ENCODE peak calls at places on chromosome 4, in five cellular contexts. One of them, this sample, is unnamed.
A peak's percentile ranks its signal among the peaks of the same experiment; 100 is the strongest.

GRCh38 chr4:16894406-16894805 is 4.0 kb downstream of the LDB2 start:
- DNase-seq in HFF-Myc: no peak
- DNase-seq in psoas muscle: no peak
- DNase-seq in astrocyte of the spinal cord: no peak
- DNase-seq in breast epithelium: no peak
- DNase-seq in this sample: no peak

GRCh38 chr4:173448919-173449641 is 50.2 kb upstream of the SCRG1 start:
- DNase-seq in HFF-Myc: no peak
- DNase-seq in psoas muscle: no peak
- DNase-seq in astrocyte of the spinal cord: no peak
- DNase-seq in breast epithelium: no peak
- DNase-seq in this sample: peak; percentile 34

GRCh38 chr4:55291227-55291629 is 54.8 kb upstream of the SRD5A3 start:
- DNase-seq in HFF-Myc: no peak
- DNase-seq in psoas muscle: peak; percentile 76
- DNase-seq in astrocyte of the spinal cord: peak; percentile 41
- DNase-seq in breast epithelium: no peak
- DNase-seq in this sample: no peak

GRCh38 chr4:20358110-20358509 is 106.4 kb downstream of the SLIT2 start:
- DNase-seq in HFF-Myc: no peak
- DNase-seq in psoas muscle: no peak
- DNase-seq in astrocyte of the spinal cord: no peak
- DNase-seq in breast epithelium: no peak
- DNase-seq in this sample: no peak

GRCh38 chr4:4995866-4996265 is 23.4 kb downstream of the CYTL1 start:
- DNase-seq in HFF-Myc: no peak
- DNase-seq in psoas muscle: no peak
- DNase-seq in astrocyte of the spinal cord: no peak
- DNase-seq in breast epithelium: no peak
- DNase-seq in this sample: no peak

GRCh38 chr4:14853186-14853946 is 148.9 kb upstream of the CPEB2 start:
- DNase-seq in HFF-Myc: peak; percentile 30
- DNase-seq in psoas muscle: no peak
- DNase-seq in astrocyte of the spinal cord: peak; percentile 91
- DNase-seq in breast epithelium: no peak
- DNase-seq in this sample: no peak

GRCh38 chr4:123606336-123606735 is 209.7 kb downstream of the SPRY1 start:
- DNase-seq in HFF-Myc: no peak
- DNase-seq in psoas muscle: no peak
- DNase-seq in astrocyte of the spinal cord: no peak
- DNase-seq in breast epithelium: no peak
- DNase-seq in this sample: no peak

GRCh38 chr4:41510179-41510578 is 27.8 kb upstream of the LIMCH1 start:
- DNase-seq in HFF-Myc: no peak
- DNase-seq in psoas muscle: no peak
- DNase-seq in astrocyte of the spinal cord: no peak
- DNase-seq in breast epithelium: no peak
- DNase-seq in this sample: no peak

GRCh38 chr4:98448923-98449322 is 187.7 kb downstream of the RAP1GDS1 start:
- DNase-seq in HFF-Myc: no peak
- DNase-seq in psoas muscle: no peak
- DNase-seq in astrocyte of the spinal cord: no peak
- DNase-seq in breast epithelium: no peak
- DNase-seq in this sample: peak; percentile 63

GRCh38 chr4:1309261-1310010 is 19.7 kb downstream of the MAEA start:
- DNase-seq in HFF-Myc: peak; percentile 83
- DNase-seq in psoas muscle: peak; percentile 94
- DNase-seq in astrocyte of the spinal cord: peak; percentile 91
- DNase-seq in breast epithelium: peak; percentile 81
- DNase-seq in this sample: peak; percentile 50

GRCh38 chr4:118927976-118928375 is 39.3 kb downstream of the SYNPO2 start:
- DNase-seq in HFF-Myc: no peak
- DNase-seq in psoas muscle: no peak
- DNase-seq in astrocyte of the spinal cord: no peak
- DNase-seq in breast epithelium: peak; percentile 45
- DNase-seq in this sample: no peak

GRCh38 chr4:90163872-90164271 is 36.7 kb downstream of the CCSER1 start:
- DNase-seq in HFF-Myc: no peak
- DNase-seq in psoas muscle: no peak
- DNase-seq in astrocyte of the spinal cord: no peak
- DNase-seq in breast epithelium: no peak
- DNase-seq in this sample: no peak

GRCh38 chr4:153792893-153793227 is 4.0 kb upstream of the SFRP2 start:
- DNase-seq in HFF-Myc: no peak
- DNase-seq in psoas muscle: no peak
- DNase-seq in astrocyte of the spinal cord: no peak
- DNase-seq in breast epithelium: no peak
- DNase-seq in this sample: no peak

GRCh38 chr4:48015678-48016077 is 803 bp downstream of the CNGA1 start:
- DNase-seq in HFF-Myc: no peak
- DNase-seq in psoas muscle: no peak
- DNase-seq in astrocyte of the spinal cord: no peak
- DNase-seq in breast epithelium: no peak
- DNase-seq in this sample: no peak

GRCh38 chr4:48017108-48017527 is 546 bp downstream of the NIPAL1 start:
- DNase-seq in HFF-Myc: no peak
- DNase-seq in psoas muscle: peak; percentile 55
- DNase-seq in astrocyte of the spinal cord: peak; percentile 64
- DNase-seq in breast epithelium: peak; percentile 37
- DNase-seq in this sample: no peak

GRCh38 chr4:48018112-48018511 is 1.5 kb downstream of the NIPAL1 start:
- DNase-seq in HFF-Myc: no peak
- DNase-seq in psoas muscle: no peak
- DNase-seq in astrocyte of the spinal cord: no peak
- DNase-seq in breast epithelium: no peak
- DNase-seq in this sample: no peak

GRCh38 chr4:48015216-48015615 is 1.3 kb downstream of the CNGA1 start:
- DNase-seq in HFF-Myc: no peak
- DNase-seq in psoas muscle: no peak
- DNase-seq in astrocyte of the spinal cord: no peak
- DNase-seq in breast epithelium: no peak
- DNase-seq in this sample: no peak

DNA sequence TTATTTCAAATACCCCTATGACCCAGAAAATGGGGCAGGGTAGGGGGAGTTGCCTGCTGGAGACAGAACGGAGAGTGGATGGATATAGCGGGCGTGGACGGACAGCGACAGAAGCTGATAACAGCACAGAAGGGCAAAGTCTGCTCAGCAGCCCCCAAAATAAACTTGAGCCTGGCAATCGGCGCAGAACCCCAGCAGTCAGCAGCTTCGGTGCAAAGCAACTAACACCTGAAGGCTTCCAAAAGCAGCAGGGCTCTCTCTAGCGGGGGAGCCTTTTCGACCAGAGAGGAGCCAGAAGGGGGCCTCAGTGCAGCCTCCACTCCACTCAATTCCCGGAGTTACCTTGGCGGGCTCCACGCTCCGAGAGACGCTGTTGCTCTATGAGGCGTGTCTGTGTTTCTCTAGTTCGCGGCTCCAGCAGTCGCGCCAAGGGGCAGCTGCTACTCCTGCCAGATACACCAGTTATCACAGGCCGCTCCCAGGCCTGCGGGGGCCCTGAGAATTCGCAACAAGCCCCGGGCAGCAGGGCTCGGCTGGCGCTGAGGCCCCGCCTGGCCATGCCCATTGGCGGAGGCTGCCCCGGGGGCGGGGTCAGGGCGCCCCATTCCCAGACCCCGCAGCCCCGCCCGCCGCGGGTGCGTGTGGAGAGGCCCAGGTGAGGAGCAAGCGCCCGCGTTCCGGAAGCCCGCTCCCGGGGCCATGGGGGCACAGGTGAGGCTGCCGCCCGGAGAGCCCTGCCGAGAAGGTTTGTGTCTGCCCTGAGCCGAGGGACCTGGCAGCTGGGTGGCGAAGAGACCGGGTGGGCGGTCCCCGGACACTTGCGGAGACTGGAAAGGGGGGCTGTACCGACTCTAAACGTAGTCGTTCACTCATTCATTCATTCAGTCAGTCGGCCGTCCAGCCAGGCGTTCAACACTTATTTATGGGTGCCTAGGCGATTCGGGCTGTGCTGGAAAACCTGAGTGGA is at the start of the genes CNGA1 and NIPAL1:
- DNase-seq in HFF-Myc: no peak
- DNase-seq in psoas muscle: peak; percentile 84
- DNase-seq in astrocyte of the spinal cord: peak; percentile 57
- DNase-seq in breast epithelium: peak; percentile 75
- DNase-seq in this sample: peak; percentile 69
- TF ChIP-seq CTCF in HFF-Myc: peak; percentile 57
- TF ChIP-seq CTCF in psoas muscle: peak; percentile 38
- TF ChIP-seq CTCF in astrocyte of the spinal cord: peak; percentile 67
- TF ChIP-seq CTCF in breast epithelium: no peak
- TF ChIP-seq CTCF in this sample: peak; percentile 38

GRCh38 chr4:144634978-144635747 is 10.8 kb upstream of the HHIP start:
- DNase-seq in HFF-Myc: no peak
- DNase-seq in psoas muscle: no peak
- DNase-seq in astrocyte of the spinal cord: no peak
- DNase-seq in breast epithelium: no peak
- DNase-seq in this sample: peak; percentile 69
- H3K4me3 ChIP-seq in HFF-Myc: no peak overlapping the region
- H3K4me3 ChIP-seq in psoas muscle: no peak overlapping the region
- H3K4me3 ChIP-seq in astrocyte of the spinal cord: no peak overlapping the region
- H3K4me3 ChIP-seq in breast epithelium: no peak overlapping the region
- H3K4me3 ChIP-seq in this sample: no peak overlapping the region

DNA sequence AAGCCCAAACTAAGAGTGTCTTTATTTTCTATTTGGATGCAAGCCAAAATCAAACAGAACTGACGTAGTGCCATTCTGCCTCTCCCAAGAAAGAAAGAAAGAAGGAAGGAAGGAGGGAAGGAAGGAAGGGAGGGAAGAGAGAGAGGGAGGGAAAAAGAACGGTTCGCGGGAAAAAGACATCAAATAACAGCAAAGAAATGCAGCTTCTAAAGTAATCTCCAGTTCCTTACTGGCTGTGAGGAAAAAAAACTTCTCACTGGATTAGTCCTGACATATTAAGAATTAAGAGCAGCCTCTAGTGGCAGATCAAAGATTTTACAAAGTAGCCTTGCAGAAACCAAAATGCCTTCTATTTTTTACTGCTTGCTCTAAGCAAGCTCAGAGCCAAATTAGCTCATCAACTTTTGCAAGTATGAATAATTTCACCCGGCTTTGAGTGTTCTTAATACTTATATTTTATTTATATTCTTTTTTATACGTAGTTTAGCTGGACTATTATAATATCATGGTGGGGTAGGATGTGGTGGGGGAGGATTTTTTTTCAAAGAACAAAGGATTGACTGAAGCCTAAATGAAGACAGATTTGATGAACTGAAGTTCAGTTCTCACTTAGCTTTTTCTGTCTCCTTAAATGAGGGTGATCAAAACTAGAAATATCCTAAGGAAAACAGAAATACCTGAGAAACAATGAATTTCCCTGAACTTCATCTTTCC is 36.6 kb downstream of the PITX2 start:
- DNase-seq in HFF-Myc: peak; percentile 19
- DNase-seq in psoas muscle: no peak
- DNase-seq in astrocyte of the spinal cord: peak; percentile 83
- DNase-seq in breast epithelium: no peak
- DNase-seq in this sample: peak; percentile 8
- TF ChIP-seq CTCF in HFF-Myc: peak; percentile 50
- TF ChIP-seq CTCF in psoas muscle: peak; percentile 59
- TF ChIP-seq CTCF in astrocyte of the spinal cord: peak; percentile 70
- TF ChIP-seq CTCF in breast epithelium: no peak
- TF ChIP-seq CTCF in this sample: peak; percentile 23

GRCh38 chr4:84939111-84939510 is 27.4 kb downstream of the WDFY3 start:
- DNase-seq in HFF-Myc: peak; percentile 24
- DNase-seq in psoas muscle: no peak
- DNase-seq in astrocyte of the spinal cord: no peak
- DNase-seq in breast epithelium: no peak
- DNase-seq in this sample: no peak

GRCh38 chr4:84937381-84937977 is 29.0 kb downstream of the WDFY3 start:
- DNase-seq in HFF-Myc: no peak
- DNase-seq in psoas muscle: no peak
- DNase-seq in astrocyte of the spinal cord: no peak
- DNase-seq in breast epithelium: no peak
- DNase-seq in this sample: no peak

GRCh38 chr4:84936123-84936522 is 30.4 kb downstream of the WDFY3 start:
- DNase-seq in HFF-Myc: no peak
- DNase-seq in psoas muscle: no peak
- DNase-seq in astrocyte of the spinal cord: no peak
- DNase-seq in breast epithelium: no peak
- DNase-seq in this sample: no peak

GRCh38 chr4:84940960-84941359 is 25.5 kb downstream of the WDFY3 start:
- DNase-seq in HFF-Myc: no peak
- DNase-seq in psoas muscle: no peak
- DNase-seq in astrocyte of the spinal cord: no peak
- DNase-seq in breast epithelium: no peak
- DNase-seq in this sample: no peak

DNA sequence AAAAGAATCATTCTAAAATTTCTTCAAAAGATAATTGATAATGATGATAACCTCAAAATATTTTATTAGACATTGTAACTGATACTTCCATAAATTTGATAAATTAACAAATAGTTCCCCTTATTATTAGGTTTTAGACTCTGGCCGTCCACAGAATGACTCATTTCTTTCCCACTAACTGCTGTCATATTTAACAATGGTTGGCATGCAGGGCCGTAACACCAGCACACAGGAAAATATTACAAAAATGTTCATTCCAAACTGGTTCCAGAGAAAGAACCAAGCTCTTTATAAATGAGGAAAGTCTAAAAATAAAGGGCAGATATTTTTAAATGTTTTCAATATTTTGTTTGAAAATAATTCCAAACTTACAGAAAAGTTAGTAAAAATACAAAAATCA is 28.2 kb downstream of the WDFY3 start:
- DNase-seq in HFF-Myc: no peak
- DNase-seq in psoas muscle: no peak
- DNase-seq in astrocyte of the spinal cord: peak; percentile 75
- DNase-seq in breast epithelium: peak; percentile 33
- DNase-seq in this sample: no peak
- H3K4me3 ChIP-seq in HFF-Myc: no peak overlapping the region
- H3K4me3 ChIP-seq in psoas muscle: no peak overlapping the region
- H3K4me3 ChIP-seq in astrocyte of the spinal cord: no peak overlapping the region
- H3K4me3 ChIP-seq in breast epithelium: no peak overlapping the region
- H3K4me3 ChIP-seq in this sample: no peak overlapping the region

DNA sequence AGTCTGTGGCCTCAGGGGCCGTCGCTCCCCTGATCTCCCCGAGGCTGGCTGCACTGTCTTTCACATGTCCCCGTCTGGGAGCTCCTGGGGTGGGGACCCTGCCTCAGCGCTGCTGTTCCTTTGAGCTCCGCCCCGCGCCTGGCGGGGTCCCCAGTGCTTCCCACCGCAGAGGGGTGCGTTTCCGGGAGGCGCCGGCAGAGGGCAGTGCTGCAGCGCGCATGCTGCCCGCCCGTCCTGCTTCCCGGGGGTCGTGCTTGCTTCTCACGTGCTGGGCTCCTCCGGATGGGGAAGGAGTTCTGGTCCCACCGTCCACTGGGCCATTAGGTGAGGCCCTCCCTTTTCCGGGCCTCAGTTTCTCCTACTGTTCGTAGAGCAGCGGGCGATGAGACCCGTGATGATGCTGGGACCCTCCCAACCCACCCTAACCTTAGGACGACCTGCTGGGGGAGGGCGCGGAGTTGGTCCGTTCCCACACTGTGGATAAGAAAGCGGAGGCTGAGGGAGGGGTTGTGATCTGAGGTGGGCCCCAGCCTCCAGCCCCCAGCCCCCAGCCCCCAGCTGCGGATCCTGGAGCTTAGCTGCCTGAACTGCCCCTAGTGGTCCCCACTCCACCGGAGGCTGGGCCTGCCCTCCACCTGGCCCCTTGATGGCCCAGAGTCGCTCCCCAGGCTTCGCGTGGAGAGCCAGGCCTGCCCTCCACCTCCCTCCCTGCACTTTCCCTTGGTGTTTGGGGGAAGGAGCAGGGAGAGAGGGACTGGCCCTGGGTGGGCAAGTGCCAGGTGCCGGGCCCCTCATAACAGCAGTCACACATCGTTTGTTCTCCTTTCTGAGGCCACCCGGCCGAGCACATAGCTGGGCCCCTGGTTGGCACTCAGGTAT is 15.3 kb downstream of the CPZ start:
- DNase-seq in HFF-Myc: no peak
- DNase-seq in psoas muscle: no peak
- DNase-seq in astrocyte of the spinal cord: no peak
- DNase-seq in breast epithelium: no peak
- DNase-seq in this sample: peak; percentile 25
- TF ChIP-seq CTCF in HFF-Myc: peak; percentile 90
- TF ChIP-seq CTCF in psoas muscle: peak; percentile 85
- TF ChIP-seq CTCF in astrocyte of the spinal cord: peak; percentile 92
- TF ChIP-seq CTCF in breast epithelium: peak; percentile 17
- TF ChIP-seq CTCF in this sample: peak; percentile 95